ENCODE peak calls at places on chromosomes 12 and 14, in four cellular contexts. N is K562, I is HL-60, O is GM12878. T is an unnamed sample.

GRCh38 chr12:117032593-117033381 is 66.4 kb downstream of the TESC start:
- DNase-seq in N (no peak), I (no peak), O (no peak), T (no peak)

GRCh38 chr12:20122274-20122673 is 246.1 kb upstream of the PDE3A start:
- DNase-seq in I (no peak), N (no peak), O (no peak), T (no peak)

GRCh38 chr14:58617619-58618018 is 20.1 kb upstream of the DACT1 start:
- DNase-seq in O (no peak), I (no peak), N (no peak), T (no peak)

GRCh38 chr12:49636979-49637378 is 13.6 kb downstream of the PRPF40B start:
- DNase-seq in N (peak), I (peak), O (no peak), T (peak)

GRCh38 chr14:97788846-97789528 is 991.8 kb downstream of the VRK1 start:
- DNase-seq in I (no peak), N (no peak), O (no peak), T (no peak)

GRCh38 chr14:71582705-71583104 is 349.5 kb upstream of the RGS6 start:
- DNase-seq in N (no peak), I (no peak), O (no peak), T (no peak)

GRCh38 chr14:29536886-29537511 is 390.6 kb downstream of the PRKD1 start:
- DNase-seq in N (peak), I (no peak), O (no peak), T (no peak)

GRCh38 chr12:124302807-124303578 is 8.1 kb downstream of the RFLNA start:
- DNase-seq in O (no peak), N (no peak), I (no peak), T (no peak)

GRCh38 chr12:104567832-104568490 is 111.2 kb downstream of the CHST11 start:
- DNase-seq in O (no peak), I (peak), N (no peak), T (no peak)

GRCh38 chr14:63046339-63047268 is 1.3 kb upstream of the KCNH5 start:
- DNase-seq in O (no peak), N (no peak), I (no peak), T (no peak)

GRCh38 chr12:63882844-63883243 is 38.3 kb downstream of the SRGAP1 start:
- DNase-seq in O (no peak), N (no peak), I (no peak), T (no peak)

GRCh38 chr12:38101753-38102152 is 214.8 kb upstream of the ALG10B start:
- DNase-seq in I (no peak), O (no peak), N (no peak), T (no peak)

GRCh38 chr12:108890208-108890607 is 10.3 kb downstream of the DAO start:
- DNase-seq in O (no peak), N (peak), I (no peak), T (no peak)

GRCh38 chr14:73142216-73142615 is 5.9 kb downstream of the PSEN1 start:
- DNase-seq in I (no peak), N (no peak), O (peak), T (no peak)

GRCh38 chr14:64705406-64706118 is 1.3 kb downstream of the PLEKHG3 start:
- DNase-seq in I (no peak), N (no peak), O (no peak), T (no peak)

GRCh38 chr12:132285991-132286681 is 43.3 kb downstream of the GALNT9 start:
- DNase-seq in N (no peak), O (no peak), I (no peak), T (no peak)

GRCh38 chr12:2101359-2101758 is 48.6 kb downstream of the CACNA1C start:
- DNase-seq in N (no peak), I (no peak), O (no peak), T (no peak)

GRCh38 chr14:33254342-33254741 is 315.7 kb downstream of the NPAS3 start:
- DNase-seq in I (no peak), O (no peak), N (no peak), T (no peak)

GRCh38 chr14:22888662-22889061 is 5.6 kb downstream of the REM2 start:
- DNase-seq in O (peak), I (no peak), N (no peak), T (no peak)

GRCh38 chr12:66152732-66153131 is 17.1 kb downstream of the TMBIM4 start:
- DNase-seq in N (no peak), O (no peak), I (no peak), T (no peak)

GRCh38 chr12:27112891-27113290 is 30.5 kb upstream of the C12orf71 start:
- DNase-seq in N (no peak), O (no peak), I (no peak), T (no peak)

GRCh38 chr12:51028126-51028810 is 2.1 kb upstream of the SLC11A2 start:
- DNase-seq in O (no peak), N (peak), I (peak), T (no peak)

GRCh38 chr12:27521066-27521465 is 2.9 kb upstream of the PPFIBP1 start:
- DNase-seq in O (no peak), I (no peak), N (peak), T (no peak)

GRCh38 chr12:58359084-58359483 is 417.7 kb downstream of the ATP23 start:
- DNase-seq in I (no peak), N (no peak), O (no peak), T (no peak)

GRCh38 chr12:124482901-124483799 is 84.3 kb downstream of the NCOR2 start:
- DNase-seq in I (no peak), N (no peak), O (no peak), T (no peak)

GRCh38 chr14:91387135-91387849 is 30.3 kb downstream of the CCDC88C start:
- DNase-seq in I (no peak), O (no peak), N (no peak), T (no peak)

GRCh38 chr12:107115119-107115518 is 21.8 kb upstream of the CRY1 start:
- DNase-seq in N (no peak), I (no peak), O (no peak), T (no peak)

GRCh38 chr14:100653409-100653808 is 66.2 kb upstream of the BEGAIN start:
- DNase-seq in O (no peak), I (no peak), N (peak), T (no peak)

GRCh38 chr14:92657457-92658142 is 90.8 kb downstream of the LGMN start:
- DNase-seq in I (no peak), N (no peak), O (no peak), T (no peak)

GRCh38 chr12:66603458-66603857 is 75.4 kb downstream of the GRIP1 start:
- DNase-seq in N (no peak), O (no peak), I (no peak), T (no peak)

DNA sequence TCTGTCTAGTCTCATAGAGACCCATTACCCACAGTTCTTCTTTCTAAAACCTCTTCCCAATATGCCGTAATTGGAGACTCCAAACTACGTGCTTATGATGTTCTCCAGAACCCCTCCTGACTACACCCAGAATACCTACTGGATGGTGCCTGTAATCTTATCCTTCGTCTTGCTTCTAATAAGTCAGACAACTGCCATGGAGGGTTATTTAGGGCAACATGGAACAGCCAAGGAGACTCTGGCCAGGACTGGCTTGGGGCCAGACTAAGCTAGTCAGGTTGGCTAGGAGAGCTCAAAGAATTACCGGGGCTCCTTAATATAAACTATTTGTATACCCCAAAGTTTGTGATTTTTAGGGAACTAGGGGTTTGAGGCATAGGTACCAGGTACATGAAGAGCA is 6.8 kb downstream of the PFKM start:
- DNase-seq in O (no peak), N (no peak), I (no peak), T (no peak)
- TF ChIP-seq SPI1 in O (no peak), N (no peak), I (no peak), T (no peak)

GRCh38 chr12:55712154-55712553 is 3.7 kb upstream of the BLOC1S1 start:
- DNase-seq in N (peak), O (no peak), I (no peak), T (no peak)
- TF ChIP-seq SPI1 in N (no peak), O (no peak), I (no peak), T (no peak)

GRCh38 chr14:76742961-76743360 is 18.3 kb upstream of the VASH1 start:
- DNase-seq in I (peak), O (no peak), N (no peak), T (no peak)
- TF ChIP-seq SPI1 in I (no peak), O (no peak), N (no peak), T (no peak)

DNA sequence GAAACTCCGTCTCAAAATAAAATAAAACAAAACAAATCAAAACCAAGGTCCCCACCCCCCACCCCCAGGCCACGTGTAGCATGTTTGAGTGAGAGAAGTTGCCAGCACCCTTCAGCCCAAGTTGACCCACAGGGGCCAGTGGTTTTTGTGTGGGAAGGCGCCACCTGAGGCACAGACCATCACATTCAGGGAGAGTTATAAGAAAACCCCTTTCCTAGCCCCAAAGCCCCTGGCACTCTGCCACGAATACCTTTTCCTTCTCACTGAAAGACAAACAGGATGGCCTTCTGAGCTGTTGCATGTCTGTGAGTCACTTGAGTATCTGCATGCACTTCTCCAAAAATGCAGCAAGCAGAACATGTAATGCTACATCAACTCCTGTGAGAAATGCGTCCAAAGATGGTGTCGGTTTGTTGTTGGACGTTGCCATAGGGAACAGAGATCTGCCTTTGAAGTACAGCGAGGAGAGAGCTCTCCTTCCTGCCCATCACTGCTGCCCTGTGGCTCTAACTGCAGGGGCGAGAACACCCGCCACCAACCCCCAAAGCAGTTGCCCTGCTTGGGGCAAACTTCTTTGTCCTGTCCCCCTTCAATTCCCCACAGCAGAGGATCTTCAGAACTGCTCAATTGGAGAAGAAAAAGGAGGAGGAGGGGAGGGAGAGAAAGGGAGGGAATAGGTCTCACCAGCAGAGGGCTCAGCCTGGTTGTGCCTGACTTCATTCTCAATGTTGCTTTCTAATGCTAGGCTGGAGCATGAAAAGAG is 2.7 kb upstream of the TRAF3 start:
- DNase-seq in O (peak), N (peak), I (no peak), T (peak)
- TF ChIP-seq SPI1 in O (peak), N (no peak), I (no peak), T (peak)

GRCh38 chr14:37546621-37547447 is 48.2 kb downstream of the FOXA1 start:
- DNase-seq in N (no peak), O (no peak), I (no peak), T (no peak)
- TF ChIP-seq SPI1 in N (no peak), O (no peak), I (no peak), T (no peak)

DNA sequence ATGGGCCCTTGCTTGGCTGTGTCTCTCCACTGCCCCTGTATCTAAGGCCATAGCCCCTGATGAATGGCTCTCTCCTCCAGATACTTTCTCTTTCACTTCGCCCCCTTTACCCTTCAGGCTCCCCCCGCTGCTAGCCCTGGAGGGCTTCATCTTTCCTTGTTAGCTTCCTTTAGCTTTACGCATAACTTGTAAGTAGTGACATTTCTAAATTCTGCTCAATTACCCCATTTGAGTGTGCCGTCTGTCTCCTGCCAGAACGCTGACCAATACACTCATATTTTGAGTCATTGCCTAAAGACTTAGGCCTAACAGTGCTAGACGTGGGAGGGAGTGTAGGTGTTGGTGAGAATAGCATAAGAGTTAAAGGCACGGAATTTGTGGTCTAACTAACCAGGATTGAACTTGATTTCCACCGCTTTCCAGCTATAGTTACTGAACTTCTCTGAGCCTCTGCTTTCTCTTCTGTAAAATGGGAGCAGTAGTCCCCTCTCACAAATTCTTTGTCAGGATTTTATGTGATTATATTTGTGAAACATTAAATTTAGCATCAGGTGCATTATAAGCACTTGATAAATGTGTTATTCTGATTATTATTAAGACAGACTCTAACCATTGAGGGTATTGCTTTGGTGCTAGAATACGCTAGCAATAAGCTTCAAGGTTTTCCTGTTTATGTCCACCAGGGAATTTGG is 129.3 kb downstream of the ZFP36L1 start:
- DNase-seq in N (no peak), I (no peak), O (peak), T (peak)
- TF ChIP-seq SPI1 in N (no peak), I (no peak), O (no peak), T (no peak)

GRCh38 chr12:120598674-120599463 is 17.7 kb upstream of the POP5 start:
- DNase-seq in N (peak), O (no peak), I (no peak), T (no peak)
- TF ChIP-seq SPI1 in N (no peak), O (no peak), I (no peak), T (no peak)

DNA sequence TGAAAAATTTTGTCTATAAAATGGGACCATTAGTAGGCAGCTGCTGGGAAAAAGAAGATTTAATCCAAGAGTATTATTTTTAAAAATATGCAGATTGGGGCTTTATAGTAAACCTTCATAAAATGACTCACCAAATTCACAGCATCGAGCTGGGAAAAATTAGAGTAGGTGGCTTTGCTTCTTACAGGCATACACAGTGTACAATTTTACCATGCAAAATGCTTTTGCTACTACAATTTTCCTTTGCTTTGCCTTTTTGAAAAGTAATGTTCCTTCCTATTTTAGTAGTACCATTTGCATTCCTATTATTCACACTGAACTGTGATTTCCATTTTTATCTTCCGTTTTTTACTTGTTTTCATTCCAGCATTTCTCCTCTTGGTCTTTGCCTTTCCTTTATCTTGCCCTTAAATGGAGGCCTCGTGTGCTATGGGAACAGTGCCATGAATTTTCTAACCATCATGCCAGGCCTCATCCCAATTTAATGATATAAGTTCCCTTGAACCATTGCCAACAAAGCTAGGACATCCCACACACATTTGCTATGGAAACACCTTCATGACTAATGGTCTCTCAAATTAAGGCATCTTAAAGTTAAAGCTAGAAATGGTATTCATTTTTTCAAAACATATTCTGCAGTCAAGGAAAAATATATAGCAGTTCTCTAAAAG is 117.5 kb downstream of the BTG1 start:
- DNase-seq in I (no peak), N (no peak), O (no peak), T (no peak)
- TF ChIP-seq SPI1 in I (no peak), N (no peak), O (no peak), T (no peak)

T was measured in GM12891.